ENCODE peak calls at places on chromosomes 13 and 19, in eight cellular contexts. A, D, L, H, O, J, K and N are unnamed samples. For H3K4me1, the result is how much of the 10 kb centered on the place peaks cover.

GRCh38 chr13:36920612-36921185 is 661 bp upstream of the SMAD9 start:
- DNase-seq in A (no peak), D (peak), L (peak), H (no peak), O (no peak), J (no peak), K (no peak), N (no peak)

GRCh38 chr13:23966691-23967615 is 69.7 kb upstream of the C1QTNF9B start:
- DNase-seq in A (no peak), D (no peak), L (no peak), H (no peak), O (no peak), J (no peak), K (no peak), N (no peak)

GRCh38 chr13:91946498-91947070 is 548.2 kb downstream of the GPC5 start:
- DNase-seq in A (no peak), D (peak), L (peak), H (no peak), O (no peak), J (no peak), K (no peak), N (no peak)

GRCh38 chr19:29771708-29772415 is 39.9 kb upstream of the CCNE1 start:
- DNase-seq in A (peak), D (peak), L (peak), H (peak), O (peak), J (peak), K (no peak), N (peak)

GRCh38 chr13:112804374-112804773 is 114.5 kb downstream of the ATP11A start:
- DNase-seq in A (no peak), D (no peak), L (no peak), H (no peak), O (no peak), J (no peak), K (peak), N (no peak)

GRCh38 chr19:16588089-16588823 is 16.0 kb upstream of the SLC35E1 start:
- DNase-seq in A (no peak), D (no peak), L (no peak), H (peak), O (no peak), J (no peak), K (no peak), N (peak)

GRCh38 chr13:27374650-27375049 is 49.8 kb upstream of the GTF3A start:
- DNase-seq in A (peak), D (peak), L (peak), H (peak), O (peak), J (no peak), K (peak), N (peak)

GRCh38 chr13:97574926-97575325 is 141.0 kb downstream of the RAP2A start:
- DNase-seq in A (no peak), D (peak), L (no peak), H (no peak), O (peak), J (peak), K (no peak), N (peak)

GRCh38 chr19:2221250-2221831 is 14.8 kb downstream of the PLEKHJ1 start:
- DNase-seq in A (no peak), D (no peak), L (no peak), H (no peak), O (no peak), J (no peak), K (no peak), N (no peak)

GRCh38 chr13:100550433-100550832 is 38.2 kb downstream of the GGACT start:
- DNase-seq in A (no peak), D (no peak), L (no peak), H (peak), O (peak), J (peak), K (no peak), N (peak)

GRCh38 chr19:17339088-17339741 is 1.9 kb downstream of the GTPBP3 start:
- DNase-seq in A (no peak), D (no peak), L (no peak), H (no peak), O (no peak), J (no peak), K (no peak), N (peak)

GRCh38 chr19:53947624-53948023 is 15.1 kb upstream of the CACNG8 start:
- DNase-seq in A (no peak), D (peak), L (no peak), H (no peak), O (no peak), J (no peak), K (no peak), N (no peak)

GRCh38 chr13:112941349-112941748 is 27.7 kb upstream of the MCF2L start:
- DNase-seq in A (peak), D (no peak), L (no peak), H (no peak), O (no peak), J (no peak), K (no peak), N (no peak)

DNA sequence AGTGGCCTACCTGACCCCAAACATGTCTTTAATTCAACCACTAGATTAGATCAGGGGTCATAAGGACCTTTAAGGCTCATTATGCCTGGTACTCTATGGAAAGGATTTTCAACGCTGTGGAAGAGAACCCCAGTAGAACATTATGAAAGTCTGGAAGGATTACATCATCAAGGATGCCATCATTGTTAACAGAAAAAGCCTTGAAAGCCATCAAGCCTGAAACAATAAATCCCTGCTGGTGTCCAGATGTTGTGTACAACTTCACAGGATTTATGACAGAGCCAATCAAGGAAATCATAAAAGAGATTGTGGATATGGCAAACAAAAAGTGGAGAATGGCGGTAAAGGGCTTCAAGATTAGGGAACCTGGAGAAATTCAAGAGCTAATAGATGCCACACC is 59.7 kb downstream of the NAA16 start:
- DNase-seq in A (no peak), D (no peak), L (no peak), H (no peak), O (no peak), J (no peak), K (no peak), N (no peak)
- H3K4me3 ChIP-seq in A (no peak), D (no peak), L (no peak), H (no peak), O (no peak), J (no peak), K (no peak), N (no peak)

DNA sequence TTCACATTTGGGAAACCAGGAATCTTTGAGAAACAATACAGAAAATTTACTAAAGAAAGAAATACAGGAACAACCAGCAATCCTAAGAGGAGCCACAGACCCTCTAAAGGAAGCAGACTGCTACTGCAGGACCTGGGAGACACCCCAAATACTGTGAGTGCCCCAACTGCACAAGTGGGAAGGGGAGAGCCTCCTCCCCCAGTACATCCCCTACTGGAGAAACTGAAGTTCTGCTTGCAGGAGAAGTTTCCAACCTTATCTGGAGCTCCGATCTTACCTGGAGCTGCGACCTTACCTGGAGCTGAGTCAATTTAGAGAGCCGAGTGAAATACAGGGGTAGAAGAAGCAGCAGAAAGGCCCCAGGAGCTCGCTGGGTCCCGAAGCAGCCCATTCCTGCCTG is 236.4 kb upstream of the SPRY2 start:
- DNase-seq in A (no peak), D (no peak), L (no peak), H (no peak), O (no peak), J (no peak), K (no peak), N (no peak)
- H3K4me1 ChIP-seq in A (under half), D (under half), L (under half), H (under half), O (under half), J (under half), K (under half), N (under half)

GRCh38 chr13:110920038-110920437 is 5.2 kb upstream of the ANKRD10 start:
- DNase-seq in A (peak), D (no peak), L (peak), H (no peak), O (no peak), J (no peak), K (no peak), N (no peak)

GRCh38 chr13:110923086-110923485 is 8.2 kb upstream of the ANKRD10 start:
- DNase-seq in A (no peak), D (no peak), L (no peak), H (no peak), O (no peak), J (no peak), K (no peak), N (no peak)

GRCh38 chr13:110922506-110922905 is 7.6 kb upstream of the ANKRD10 start:
- DNase-seq in A (no peak), D (no peak), L (no peak), H (no peak), O (no peak), J (no peak), K (no peak), N (no peak)

GRCh38 chr13:110921695-110922094 is 6.8 kb upstream of the ANKRD10 start:
- DNase-seq in A (no peak), D (peak), L (no peak), H (no peak), O (no peak), J (no peak), K (no peak), N (no peak)

GRCh38 chr13:110921209-110921608 is 6.3 kb upstream of the ANKRD10 start:
- DNase-seq in A (no peak), D (no peak), L (no peak), H (no peak), O (no peak), J (no peak), K (no peak), N (no peak)
- H3K4me3 ChIP-seq in A (no peak), D (no peak), L (no peak), H (no peak), O (no peak), J (no peak), K (no peak), N (no peak)

DNA sequence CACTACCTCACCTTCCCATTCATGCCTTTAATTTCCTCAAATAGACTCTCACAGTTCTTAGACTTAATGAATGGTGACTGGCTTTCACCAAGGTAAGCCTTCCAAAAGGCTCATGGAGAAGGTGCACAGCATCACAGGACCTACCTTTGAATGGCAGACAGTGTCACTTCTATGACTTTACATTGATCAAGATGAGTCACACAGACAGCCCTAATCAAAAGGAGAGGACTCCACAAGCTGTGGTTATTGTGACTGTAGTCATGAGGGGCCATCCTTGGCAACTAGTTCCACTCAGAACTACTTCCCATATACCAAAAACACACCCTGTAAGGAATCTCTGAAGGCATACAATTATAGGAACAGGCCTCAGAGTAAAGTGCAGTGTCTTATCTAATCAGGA is 5.9 kb downstream of the LGALS16 start:
- DNase-seq in A (no peak), D (no peak), L (no peak), H (no peak), O (no peak), J (no peak), K (no peak), N (no peak)
- H3K4me1 ChIP-seq in A (under half), D (under half), L (under half), H (under half), O (under half), J (under half), K (under half), N (under half)

GRCh38 chr19:49133621-49134454 is 14.5 kb downstream of the PPFIA3 start:
- DNase-seq in A (peak), D (peak), L (peak), H (peak), O (peak), J (peak), K (no peak), N (peak)
- H3K4me3 ChIP-seq in A (peak), D (peak), L (no peak), H (peak), O (no peak), J (no peak), K (peak), N (peak)

DNA sequence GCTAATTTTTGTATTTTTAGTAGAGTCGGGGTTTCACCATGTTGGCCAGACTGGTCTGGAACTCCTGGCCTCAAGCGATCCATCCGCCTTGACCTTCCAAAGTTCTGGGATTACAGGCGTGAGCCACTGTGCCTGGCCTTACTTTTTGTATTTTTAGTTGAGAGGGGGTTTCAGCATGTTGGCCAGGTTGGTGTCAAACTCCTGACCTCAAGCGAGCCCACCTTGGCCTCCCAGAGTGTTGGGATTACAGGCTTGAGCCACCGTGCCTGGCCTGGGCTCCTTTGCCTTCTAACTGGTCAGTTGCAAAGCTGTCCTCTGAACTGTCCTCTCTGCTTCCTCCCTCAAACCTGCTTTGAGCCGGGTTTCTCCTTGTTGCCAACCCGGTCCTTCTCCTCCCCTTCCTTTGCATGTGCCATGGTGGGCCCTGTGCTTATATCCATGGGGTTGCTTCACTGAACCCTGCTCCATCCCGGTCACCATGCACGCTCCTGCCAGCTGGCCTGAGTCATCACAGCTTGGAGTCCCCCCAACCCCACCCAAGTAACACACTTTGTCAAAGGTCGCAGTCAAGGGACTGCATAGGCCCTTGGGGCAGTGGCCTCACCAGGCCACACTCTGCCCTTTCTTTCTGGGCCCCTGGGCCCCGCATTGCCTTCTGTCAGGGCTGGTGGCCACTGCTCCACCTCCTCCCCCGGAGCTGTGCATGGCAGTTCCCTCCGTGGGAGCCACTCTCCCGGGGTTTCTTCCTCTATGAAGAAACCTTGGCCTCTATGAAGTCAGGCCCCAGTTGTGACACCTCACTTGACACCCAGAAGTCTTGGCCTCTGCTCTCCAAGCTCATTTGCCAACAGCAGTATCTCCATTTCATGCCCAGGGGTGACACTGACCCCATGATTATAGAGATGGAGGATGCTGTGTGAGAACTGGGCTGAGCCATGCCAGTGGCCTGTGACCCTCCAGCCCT is 21.3 kb downstream of the WTIP start:
- DNase-seq in A (peak), D (no peak), L (no peak), H (no peak), O (no peak), J (no peak), K (peak), N (no peak)
- H3K4me1 ChIP-seq in A (under half), D (under half), L (under half), H (under half), O (under half), J (under half), K (under half), N (under half)

GRCh38 chr13:50280538-50280937 is 265.3 kb downstream of the KCNRG start:
- DNase-seq in A (no peak), D (no peak), L (no peak), H (no peak), O (no peak), J (no peak), K (no peak), N (no peak)
- H3K4me3 ChIP-seq in A (no peak), D (no peak), L (no peak), H (no peak), O (no peak), J (no peak), K (no peak), N (no peak)

GRCh38 chr19:35209646-35210045 is 18.9 kb downstream of the FAM187B start:
- DNase-seq in A (no peak), D (no peak), L (no peak), H (no peak), O (no peak), J (no peak), K (no peak), N (peak)
- H3K4me1 ChIP-seq in A (under half), D (under half), L (under half), H (under half), O (under half), J (half or more), K (under half), N (under half)